ENCODE peak calls at places on chromosomes 3 and 15, in five cellular contexts. I is GM23338; E is choroid plexus epithelial cell; A is IMR-90; U is CD4-positive, alpha-beta T cell. M is an unnamed sample.

GRCh38 chr15:73936181-73936580 is 9.9 kb downstream of the LOXL1 start:
- DNase-seq in U (no peak), E (peak; percentile 84), A (peak; percentile 83), I (peak; percentile 31), M (no peak)

GRCh38 chr3:126166009-126166408 is 14.4 kb downstream of the ALDH1L1 start:
- DNase-seq in E (no peak), I (no peak), A (no peak), U (no peak), M (no peak)

GRCh38 chr3:50100956-50101845 is 12.5 kb downstream of the RBM5 start:
- DNase-seq in I (no peak), E (no peak), U (no peak), A (peak; percentile 66), M (no peak)

GRCh38 chr3:5022187-5022965 is 43.1 kb downstream of the BHLHE40 start:
- DNase-seq in A (peak; percentile 74), E (peak; percentile 37), I (no peak), U (no peak), M (no peak)

GRCh38 chr3:110293660-110294059 is 778.0 kb upstream of the NECTIN3 start:
- DNase-seq in U (no peak), E (no peak), A (peak; percentile 37), I (no peak), M (no peak)

GRCh38 chr3:14329116-14329830 is 73.1 kb upstream of the SLC6A6 start:
- DNase-seq in E (peak; percentile 13), U (no peak), I (peak; percentile 88), A (peak; percentile 56), M (no peak)

GRCh38 chr3:106338582-106339219 is 469.9 kb upstream of the CBLB start:
- DNase-seq in E (no peak), I (no peak), U (no peak), A (no peak), M (no peak)

GRCh38 chr3:5226783-5227182 is 39.3 kb downstream of the EDEM1 start:
- DNase-seq in E (peak; percentile 64), U (no peak), A (peak; percentile 47), I (peak; percentile 28), M (no peak)

GRCh38 chr3:42983927-42984326 is 4.8 kb downstream of the GASK1A start:
- DNase-seq in I (no peak), E (no peak), A (no peak), U (no peak), M (no peak)

GRCh38 chr15:75693501-75694240 is 19.0 kb downstream of the CSPG4 start:
- DNase-seq in U (no peak), A (peak; percentile 76), I (no peak), E (peak; percentile 50), M (no peak)

GRCh38 chr3:50171540-50172301 is 16.6 kb downstream of the SEMA3F start:
- DNase-seq in I (no peak), U (no peak), A (no peak), E (no peak), M (no peak)

GRCh38 chr3:37170097-37170496 is 4.3 kb downstream of the LRRFIP2 start:
- DNase-seq in I (no peak), A (peak; percentile 52), U (no peak), E (peak; percentile 43), M (no peak)

GRCh38 chr3:65751123-65751700 is 287.5 kb downstream of the MAGI1 start:
- DNase-seq in I (peak; percentile 92), E (peak; percentile 64), A (peak; percentile 34), U (no peak), M (no peak)

GRCh38 chr15:62413147-62413546 is 248.1 kb upstream of the C2CD4B start:
- DNase-seq in U (no peak), I (no peak), A (no peak), E (no peak), M (no peak)

GRCh38 chr3:113695426-113695817 is 1.0 kb downstream of the USF3 start:
- DNase-seq in I (no peak), U (no peak), E (peak; percentile 50), A (peak; percentile 56), M (no peak)

GRCh38 chr3:43285644-43286043 is 696 bp upstream of the SNRK start:
- DNase-seq in E (no peak), A (no peak), U (no peak), I (peak; percentile 47), M (no peak)

GRCh38 chr3:64049136-64049535 is 25.8 kb upstream of the PSMD6 start:
- DNase-seq in A (peak; percentile 74), I (no peak), E (peak; percentile 5), U (no peak), M (no peak)

GRCh38 chr3:17183951-17184550 is 299.3 kb downstream of the PLCL2 start:
- DNase-seq in E (peak; percentile 58), U (no peak), I (no peak), A (peak; percentile 62), M (no peak)

GRCh38 chr3:143216709-143217182 is 97.2 kb downstream of the CHST2 start:
- DNase-seq in E (peak; percentile 45), I (no peak), A (no peak), U (no peak), M (no peak)

GRCh38 chr3:29694331-29694730 is 413.5 kb downstream of the RBMS3 start:
- DNase-seq in A (no peak), I (no peak), E (no peak), U (no peak), M (no peak)

GRCh38 chr3:195441971-195442572 is 748 bp downstream of the ACAP2 start:
- DNase-seq in A (peak; percentile 40), I (peak; percentile 65), E (peak; percentile 44), U (peak; percentile 27), M (peak; percentile 65)

GRCh38 chr15:33152502-33153109 is 41.9 kb downstream of the FMN1 start:
- DNase-seq in A (peak; percentile 11), E (peak; percentile 66), I (no peak), U (no peak), M (no peak)

GRCh38 chr3:160830792-160831191 is 74.8 kb downstream of the PPM1L start:
- DNase-seq in A (no peak), E (peak; percentile 6), I (no peak), U (no peak), M (no peak)

GRCh38 chr3:192884831-192885356 is 32.8 kb downstream of the MB21D2 start:
- DNase-seq in I (no peak), A (peak; percentile 72), E (peak; percentile 66), U (no peak), M (no peak)

GRCh38 chr15:66132251-66132816 is 121.2 kb downstream of the MEGF11 start:
- DNase-seq in A (no peak), E (no peak), U (no peak), I (no peak), M (no peak)

GRCh38 chr3:18812316-18812715 is 336.0 kb upstream of the KCNH8 start:
- DNase-seq in I (no peak), U (no peak), E (peak; percentile 36), A (no peak), M (no peak)

GRCh38 chr15:101135532-101136166 is 116.2 kb downstream of the CHSY1 start:
- DNase-seq in A (no peak), E (no peak), I (no peak), U (no peak), M (peak; percentile 43)

DNA sequence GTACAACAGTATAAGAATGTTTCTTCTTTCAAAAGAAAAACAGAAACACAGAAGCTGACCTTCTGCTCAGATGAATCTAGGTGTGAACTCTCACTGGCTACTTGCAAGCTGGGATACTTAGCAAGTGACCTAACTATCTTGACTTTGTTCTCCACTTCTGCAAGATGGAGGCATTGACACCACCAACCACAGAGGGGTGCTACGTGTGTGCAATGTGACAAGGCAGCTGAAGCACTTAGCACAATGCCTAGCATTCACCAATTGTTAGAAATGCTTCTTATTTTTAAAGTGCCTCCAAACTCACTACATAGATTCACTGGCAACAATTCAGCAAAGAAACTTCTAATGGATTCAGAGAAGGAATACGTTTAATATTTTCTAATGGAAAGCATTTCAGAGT is 331.4 kb upstream of the WNT5A start:
- DNase-seq in E (peak; percentile 30), I (no peak), U (no peak), A (peak; percentile 5), M (no peak)
- TF ChIP-seq CTCF in E (peak; percentile 20), I (peak; percentile 65), U (no peak), A (no peak), M (no peak)

GRCh38 chr3:184526158-184526483 is 35.5 kb upstream of the EPHB3 start:
- DNase-seq in I (peak; percentile 83), U (no peak), A (no peak), E (no peak), M (no peak)
- TF ChIP-seq CTCF in I (peak; percentile 29), U (no peak), A (no peak), E (no peak), M (no peak)

DNA sequence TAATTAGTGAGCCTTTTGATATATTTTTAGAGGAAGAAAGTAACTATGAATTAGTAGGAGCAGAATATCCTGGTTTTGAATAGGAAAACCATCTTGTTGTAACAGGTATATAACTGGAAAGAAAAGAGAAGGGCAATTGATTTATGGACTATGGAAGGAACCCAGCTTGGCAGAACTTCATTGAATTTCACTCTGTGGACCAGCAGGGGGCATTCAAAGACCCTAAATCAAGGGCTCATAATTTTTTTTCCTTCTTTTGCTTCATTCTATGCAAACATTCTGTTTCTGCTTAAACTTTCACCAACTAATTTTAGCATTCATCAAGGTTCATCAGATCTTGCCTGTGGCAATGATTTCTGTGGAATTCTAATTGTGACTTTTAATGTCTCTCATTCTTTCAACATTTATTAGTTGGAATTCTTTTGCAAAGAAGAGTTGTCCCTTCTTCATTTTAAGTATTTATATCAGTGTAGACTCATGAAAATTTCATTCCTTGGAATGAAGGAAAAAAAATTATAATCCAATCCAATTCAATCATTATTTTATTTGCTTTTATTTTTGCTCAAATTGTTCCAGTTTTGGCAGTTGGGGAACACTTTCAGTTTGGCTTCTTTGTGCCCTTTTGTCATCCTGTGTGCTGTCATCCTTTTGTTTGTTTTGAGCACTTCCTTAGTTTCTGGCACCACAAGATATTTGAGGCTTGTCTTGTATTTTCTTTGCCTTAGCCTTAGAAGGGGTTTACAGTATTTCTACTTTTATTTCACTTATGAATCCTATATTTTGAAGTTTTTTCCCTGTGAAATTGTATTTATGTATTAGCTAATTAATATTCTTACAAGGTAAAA is 30.4 kb downstream of the NXPE3 start:
- DNase-seq in E (peak; percentile 77), U (peak; percentile 20), A (peak; percentile 56), I (peak; percentile 69), M (no peak)
- TF ChIP-seq CTCF in E (peak; percentile 75), U (peak; percentile 72), A (peak; percentile 72), I (peak; percentile 72), M (peak; percentile 59)

DNA sequence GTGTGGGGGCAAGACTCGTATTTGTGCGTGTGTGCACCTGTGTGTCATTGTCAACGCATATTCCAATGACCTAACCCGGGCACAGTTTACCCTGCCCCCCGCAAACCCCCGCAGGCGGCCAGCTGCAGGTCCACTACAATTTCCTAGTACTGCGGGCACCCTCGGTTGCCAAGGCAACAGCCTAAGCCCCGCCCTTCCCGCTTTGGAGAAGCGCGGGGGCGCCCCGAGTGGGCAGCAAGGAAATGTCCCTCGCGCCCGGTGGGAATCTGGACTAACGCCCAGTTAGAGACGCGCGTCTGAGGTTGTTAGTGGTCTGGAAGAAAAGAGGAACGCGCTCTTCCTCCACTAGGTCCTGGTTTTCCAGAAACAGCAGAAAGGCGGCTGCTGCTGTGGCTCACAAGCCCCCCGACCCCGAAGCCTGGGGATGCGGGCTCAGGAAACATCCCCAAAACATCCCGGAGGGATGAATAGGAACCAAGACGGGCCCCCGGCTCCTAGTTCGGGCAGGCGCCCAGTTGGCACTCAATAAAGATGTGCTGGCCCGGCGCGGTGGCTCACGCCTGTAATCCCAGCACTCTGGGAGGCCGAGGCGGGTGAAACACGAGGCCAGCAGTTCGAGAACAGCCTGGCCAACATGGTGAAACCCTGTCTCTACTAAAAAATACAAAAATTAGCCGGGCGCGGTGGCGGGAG is 1.1 kb downstream of the ABHD14A start:
- DNase-seq in E (peak; percentile 72), A (peak; percentile 64), I (peak; percentile 78), U (no peak), M (peak; percentile 41)
- TF ChIP-seq CTCF in E (peak; percentile 26), A (peak; percentile 19), I (peak; percentile 34), U (no peak), M (no peak)

GRCh38 chr3:128464702-128465101 is 2.0 kb downstream of the DNAJB8 start:
- DNase-seq in E (no peak), I (no peak), A (no peak), U (no peak), M (no peak)
- TF ChIP-seq CTCF in E (no peak), I (no peak), A (no peak), U (no peak), M (no peak)

M was measured in activated B cell treated with CpG ODN at 0.5 μM for 24 hours.